ENCODE peak calls at places on chromosomes 11 and 22, in ten cellular contexts. J is heart right ventricle, Z is fibroblast of lung, N is Calu3, T is fibroblast of the aortic adventitia, A is lung, K is adrenal gland, O is astrocyte of the spinal cord, S is GM23338, B is thoracic aorta. F is an unnamed sample.

GRCh38 chr11:12377824-12378593 is 638 bp downstream of the PARVA start:
- DNase-seq in N (peak), B (peak), Z (peak), K (peak), T (peak), J (peak), O (peak), S (peak), A (peak), F (peak)

GRCh38 chr11:61627831-61628753 is 47.2 kb upstream of the SYT7 start:
- DNase-seq in N (peak), B (no peak), T (peak), J (peak), A (peak), Z (peak), O (peak), S (peak), K (peak), F (peak)

GRCh38 chr11:32584921-32585320 is 1.3 kb downstream of the EIF3M start:
- DNase-seq in B (no peak), O (no peak), Z (peak), J (no peak), N (no peak), A (no peak), S (peak), K (no peak), T (no peak), F (no peak)

GRCh38 chr11:61814242-61814957 is 2.4 kb downstream of the FADS1 start:
- DNase-seq in A (peak), B (no peak), K (peak), S (peak), N (no peak), T (no peak), J (peak), Z (peak), O (no peak), F (no peak)

GRCh38 chr11:92897487-92897886 is 72.0 kb upstream of the MTNR1B start:
- DNase-seq in B (no peak), O (no peak), K (no peak), S (peak), T (no peak), N (no peak), Z (no peak), J (no peak), A (no peak), F (no peak)

GRCh38 chr22:32494971-32495370 is 20.4 kb downstream of the FBXO7 start:
- DNase-seq in J (no peak), S (no peak), O (no peak), Z (no peak), K (no peak), B (no peak), N (no peak), T (no peak), A (no peak), F (no peak)

GRCh38 chr11:35554491-35555237 is 29.2 kb upstream of the PAMR1 start:
- DNase-seq in B (no peak), J (no peak), N (no peak), S (peak), Z (peak), K (no peak), T (peak), A (no peak), O (peak), F (no peak)

GRCh38 chr11:64918056-64918455 is 1.0 kb upstream of the ATG2A start:
- DNase-seq in O (peak), S (peak), B (no peak), N (no peak), A (no peak), T (peak), Z (peak), K (no peak), J (no peak), F (no peak)

GRCh38 chr11:35845860-35846259 is 98.0 kb upstream of the LDLRAD3 start:
- DNase-seq in O (no peak), S (no peak), T (no peak), Z (no peak), A (no peak), K (no peak), N (no peak), J (no peak), B (no peak), F (no peak)

GRCh38 chr11:86805873-86806310 is 5.5 kb downstream of the PRSS23 start:
- DNase-seq in O (no peak), A (no peak), B (no peak), Z (no peak), T (peak), J (no peak), K (no peak), N (no peak), S (peak), F (no peak)

GRCh38 chr11:27158763-27159679 is 118.4 kb downstream of the BBOX1 start:
- DNase-seq in J (peak), O (peak), K (peak), Z (peak), N (peak), A (no peak), S (peak), B (peak), T (peak), F (peak)

GRCh38 chr22:25021976-25022711 is 69.6 kb downstream of the KIAA1671 start:
- DNase-seq in A (no peak), B (no peak), T (no peak), Z (peak), K (no peak), J (no peak), O (no peak), N (no peak), S (no peak), F (no peak)

GRCh38 chr11:13448876-13449275 is 14.1 kb downstream of the BTBD10 start:
- DNase-seq in N (no peak), S (no peak), A (no peak), J (peak), K (peak), B (no peak), Z (peak), O (peak), T (peak), F (no peak)

GRCh38 chr11:10305964-10306918 is 1.4 kb downstream of the ADM start:
- DNase-seq in N (peak), A (no peak), T (no peak), J (peak), S (peak), Z (no peak), O (peak), K (no peak), B (no peak), F (peak)

GRCh38 chr11:61961570-61962212 is 5.7 kb downstream of the FTH1 start:
- DNase-seq in T (peak), N (no peak), A (no peak), J (peak), Z (no peak), K (peak), O (peak), B (no peak), S (no peak), F (no peak)

GRCh38 chr22:19709063-19709769 is 5.1 kb upstream of the SEPTIN5 start:
- DNase-seq in O (no peak), S (no peak), B (no peak), K (no peak), J (no peak), T (no peak), A (no peak), N (no peak), Z (no peak), F (peak)

GRCh38 chr11:3073029-3073435 is 15.8 kb upstream of the CARS1 start:
- DNase-seq in T (peak), K (no peak), A (no peak), Z (peak), O (peak), S (no peak), J (peak), N (no peak), B (no peak), F (no peak)

GRCh38 chr22:43900206-43900605 is 8.4 kb upstream of the PNPLA5 start:
- DNase-seq in Z (no peak), A (no peak), J (no peak), O (no peak), T (no peak), K (no peak), N (no peak), B (no peak), S (no peak), F (no peak)

GRCh38 chr11:57792060-57792541 is 30.5 kb downstream of the CTNND1 start:
- DNase-seq in B (peak), O (peak), J (peak), A (peak), N (no peak), K (peak), S (no peak), T (no peak), Z (peak), F (no peak)

GRCh38 chr22:17729561-17729960 is 44.7 kb downstream of the BID start:
- DNase-seq in B (no peak), T (no peak), J (no peak), O (no peak), N (no peak), Z (no peak), K (no peak), A (no peak), S (no peak), F (no peak)

GRCh38 chr11:32960553-32961164 is 55.0 kb upstream of the DEPDC7 start:
- DNase-seq in Z (peak), T (peak), N (no peak), S (peak), K (no peak), A (no peak), J (no peak), B (no peak), O (peak), F (no peak)

GRCh38 chr11:117528061-117528780 is 200.6 kb downstream of the CEP164 start:
- DNase-seq in B (no peak), N (no peak), O (peak), Z (peak), K (no peak), A (no peak), S (no peak), J (no peak), T (no peak), F (no peak)

GRCh38 chr11:64801591-64802369 is 1.2 kb downstream of the MAP4K2 start:
- DNase-seq in O (no peak), A (no peak), S (no peak), Z (no peak), J (no peak), B (no peak), T (no peak), N (no peak), K (no peak), F (no peak)

GRCh38 chr11:126561327-126561893 is 205.9 kb downstream of the ST3GAL4 start:
- DNase-seq in Z (peak), K (peak), J (peak), A (no peak), S (peak), N (peak), O (peak), T (peak), B (no peak), F (peak)

GRCh38 chr22:45420011-45420410 is 6.5 kb downstream of the RIBC2 start:
- DNase-seq in O (no peak), A (no peak), J (no peak), Z (no peak), T (no peak), B (no peak), S (no peak), N (no peak), K (no peak), F (no peak)

GRCh38 chr11:1392561-1392960 is 2.8 kb downstream of the BRSK2 start:
- DNase-seq in O (no peak), N (no peak), S (no peak), K (no peak), T (no peak), J (no peak), Z (no peak), B (no peak), A (no peak), F (no peak)

GRCh38 chr11:86418929-86419328 is 44.2 kb downstream of the CCDC81 start:
- DNase-seq in O (peak), T (peak), Z (no peak), J (no peak), K (no peak), A (no peak), N (no peak), S (peak), B (no peak), F (no peak)

GRCh38 chr11:113447621-113448310 is 27.4 kb downstream of the DRD2 start:
- DNase-seq in J (no peak), B (no peak), Z (peak), K (no peak), O (peak), A (no peak), N (no peak), T (peak), S (no peak), F (no peak)

GRCh38 chr11:5624489-5625278 is at the start of gene TRIM34:
- DNase-seq in K (peak), T (peak), J (peak), N (peak), S (peak), O (peak), B (no peak), A (peak), Z (peak), F (peak)

GRCh38 chr11:10902301-10902700 is 44.4 kb upstream of the ZBED5 start:
- DNase-seq in J (no peak), Z (no peak), B (no peak), O (no peak), S (no peak), N (no peak), A (no peak), T (no peak), K (no peak), F (no peak)

GRCh38 chr11:125335101-125335500 is 161.0 kb downstream of the FEZ1 start:
- DNase-seq in K (no peak), J (no peak), Z (no peak), N (no peak), O (no peak), A (no peak), T (no peak), B (no peak), S (no peak), F (no peak)

GRCh38 chr11:34403431-34403830 is 35.3 kb upstream of the CAT start:
- DNase-seq in K (no peak), O (no peak), A (no peak), T (peak), J (no peak), Z (no peak), S (no peak), B (no peak), N (no peak), F (no peak)

GRCh38 chr22:24406322-24407277 is 20.8 kb upstream of the ADORA2A start:
- DNase-seq in S (no peak), B (no peak), A (no peak), K (no peak), J (no peak), Z (no peak), N (no peak), O (no peak), T (no peak), F (no peak)

GRCh38 chr11:2890466-2891241 is 5.1 kb upstream of the CDKN1C start:
- DNase-seq in B (no peak), T (no peak), J (no peak), O (peak), A (no peak), Z (peak), K (peak), S (no peak), N (peak), F (no peak)

GRCh38 chr22:43094085-43094484 is 4.9 kb upstream of the TTLL1 start:
- DNase-seq in B (no peak), A (no peak), S (no peak), Z (no peak), O (no peak), T (no peak), J (peak), N (peak), K (peak), F (no peak)

GRCh38 chr22:21918466-21919185 is 34.0 kb downstream of the PPM1F start:
- DNase-seq in Z (no peak), B (no peak), N (no peak), K (no peak), O (no peak), T (no peak), S (no peak), A (no peak), J (no peak), F (no peak)

GRCh38 chr11:126485986-126486635 is 130.6 kb downstream of the ST3GAL4 start:
- DNase-seq in B (no peak), O (no peak), N (no peak), A (no peak), J (no peak), T (no peak), Z (no peak), S (no peak), K (no peak), F (no peak)

GRCh38 chr11:114197799-114198500 is 98.2 kb upstream of the NNMT start:
- DNase-seq in Z (peak), J (peak), S (no peak), K (peak), B (peak), A (peak), N (peak), O (peak), T (peak), F (no peak)

GRCh38 chr11:108788565-108789199 is 123.8 kb downstream of the DDX10 start:
- DNase-seq in K (peak), B (no peak), N (peak), S (peak), O (peak), A (no peak), Z (peak), J (peak), T (peak), F (no peak)
- TF ChIP-seq CTCF in K (peak), B (no peak), N (no peak), S (peak), O (peak), A (no peak), Z (peak), J (no peak), T (peak), F (peak)

GRCh38 chr11:76298255-76298654 is 82.7 kb downstream of the THAP12 start:
- DNase-seq in O (no peak), N (no peak), A (no peak), S (no peak), B (no peak), Z (no peak), K (no peak), T (no peak), J (no peak), F (no peak)
- TF ChIP-seq CTCF in O (no peak), N (no peak), A (no peak), S (no peak), B (no peak), Z (no peak), K (no peak), T (no peak), J (no peak), F (no peak)

GRCh38 chr11:46364056-46364455 is 16.8 kb downstream of the DGKZ start:
- DNase-seq in N (no peak), S (no peak), O (no peak), A (no peak), Z (no peak), J (no peak), T (no peak), K (no peak), B (no peak), F (no peak)

GRCh38 chr11:46363031-46363407 is 15.8 kb downstream of the DGKZ start:
- DNase-seq in B (no peak), A (peak), S (no peak), J (peak), O (peak), T (peak), N (peak), K (peak), Z (peak), F (no peak)

GRCh38 chr11:46362146-46363030 is 15.1 kb downstream of the DGKZ start:
- DNase-seq in S (no peak), B (no peak), N (no peak), K (no peak), A (no peak), T (no peak), J (no peak), O (no peak), Z (no peak), F (no peak)

GRCh38 chr11:46364791-46365190 is 16.7 kb upstream of the MDK start:
- DNase-seq in T (no peak), K (no peak), B (no peak), S (no peak), A (no peak), O (no peak), N (no peak), J (no peak), Z (no peak), F (no peak)

DNA sequence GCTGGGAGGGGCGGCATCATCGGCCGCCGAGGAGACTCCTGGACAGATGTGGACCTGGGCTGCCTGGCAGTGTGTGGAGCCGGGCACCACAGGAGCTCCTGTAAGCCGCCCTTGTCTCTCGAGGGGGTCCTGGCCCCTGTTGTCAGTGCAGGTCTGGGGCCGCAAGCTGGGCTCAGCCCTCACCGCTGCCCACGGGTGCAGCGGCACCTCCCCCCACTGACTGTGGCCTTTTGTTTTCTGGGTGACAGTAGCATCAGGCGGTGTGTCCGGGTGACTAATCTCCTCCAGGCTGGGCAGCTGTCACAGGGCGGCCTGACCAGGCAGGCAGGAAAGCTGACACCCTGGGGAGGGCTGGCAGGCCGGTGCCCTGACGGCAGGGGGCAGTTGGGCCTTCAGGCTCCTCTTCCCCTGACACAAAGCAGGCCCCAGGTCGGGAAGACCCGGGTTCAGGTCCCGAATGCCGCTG is 16.2 kb downstream of the DGKZ start:
- DNase-seq in J (peak), N (peak), T (no peak), B (no peak), S (no peak), O (peak), K (peak), A (no peak), Z (peak), F (no peak)
- TF ChIP-seq CTCF in J (no peak), N (peak), T (no peak), B (no peak), S (no peak), O (peak), K (no peak), A (no peak), Z (no peak), F (no peak)

GRCh38 chr11:120073196-120073595 is 64.7 kb downstream of the TRIM29 start:
- DNase-seq in Z (no peak), S (no peak), O (no peak), A (no peak), B (no peak), K (no peak), J (no peak), T (no peak), N (no peak), F (no peak)
- TF ChIP-seq CTCF in Z (no peak), S (no peak), O (no peak), A (no peak), B (no peak), K (no peak), J (no peak), T (no peak), N (no peak), F (no peak)

GRCh38 chr11:45805305-45806071 is 539 bp downstream of the SLC35C1 start:
- DNase-seq in T (peak), O (peak), B (no peak), N (peak), Z (peak), A (peak), K (peak), J (peak), S (peak), F (peak)

GRCh38 chr11:45806072-45806933 is 1.4 kb downstream of the SLC35C1 start:
- DNase-seq in K (peak), A (no peak), N (no peak), O (no peak), Z (no peak), T (no peak), J (no peak), S (no peak), B (no peak), F (no peak)

GRCh38 chr11:45803981-45804805 is 756 bp upstream of the SLC35C1 start:
- DNase-seq in J (peak), N (peak), Z (peak), A (peak), B (peak), T (peak), O (peak), K (peak), S (peak), F (peak)

GRCh38 chr11:45802531-45803317 is 2.2 kb upstream of the SLC35C1 start:
- DNase-seq in J (no peak), T (no peak), A (no peak), N (no peak), S (no peak), K (no peak), B (no peak), Z (no peak), O (no peak), F (no peak)

GRCh38 chr11:45804806-45805304 is at the start of gene SLC35C1:
- DNase-seq in Z (peak), S (peak), J (peak), A (peak), N (peak), O (peak), K (peak), T (peak), B (peak), F (peak)
- TF ChIP-seq CTCF in Z (no peak), S (peak), J (no peak), A (peak), N (no peak), O (peak), K (peak), T (peak), B (no peak), F (no peak)

GRCh38 chr22:30453731-30454510 is 17.9 kb downstream of the SEC14L3 start:
- DNase-seq in J (no peak), A (peak), B (no peak), K (peak), O (no peak), N (peak), T (no peak), S (peak), Z (no peak), F (peak)
- TF ChIP-seq CTCF in J (no peak), A (no peak), B (no peak), K (no peak), O (no peak), N (no peak), T (no peak), S (peak), Z (no peak), F (no peak)

F was measured in nephron progenitor cell.